ENCODE peak calls at places on chromosomes 12 and 14, in seven cellular contexts. M, J, X, S, Z, I and F are unnamed samples. For H3K4me1, the result is how much of the 10 kb centered on the place peaks cover.

GRCh38 chr12:2998789-2999264 is 39.6 kb downstream of the TEAD4 start:
- DNase-seq in J (no peak), Z (peak), I (no peak), S (peak), X (no peak), M (no peak), F (no peak)

GRCh38 chr12:28611501-28611900 is 421.2 kb downstream of the CCDC91 start:
- DNase-seq in S (no peak), I (no peak), J (peak), X (no peak), Z (no peak), M (no peak), F (no peak)

GRCh38 chr12:49212572-49212971 is 23.7 kb upstream of the TUBA1A start:
- DNase-seq in I (no peak), S (no peak), J (no peak), M (no peak), Z (no peak), X (no peak), F (no peak)

GRCh38 chr12:77402726-77403125 is 337.4 kb upstream of the E2F7 start:
- DNase-seq in S (no peak), I (no peak), Z (no peak), X (no peak), J (no peak), M (no peak), F (no peak)

GRCh38 chr14:102317564-102318248 is 1.8 kb upstream of the ZNF839 start:
- DNase-seq in S (peak), I (no peak), Z (no peak), M (no peak), X (peak), J (peak), F (peak)

GRCh38 chr14:91205449-91205848 is 39.1 kb downstream of the GPR68 start:
- DNase-seq in I (no peak), X (no peak), M (no peak), J (no peak), S (no peak), Z (no peak), F (no peak)

GRCh38 chr14:21275261-21275858 is 4.5 kb upstream of the RPGRIP1 start:
- DNase-seq in I (no peak), X (no peak), Z (no peak), M (no peak), J (no peak), S (no peak), F (no peak)

GRCh38 chr12:24078318-24078765 is 128.9 kb upstream of the SOX5 start:
- DNase-seq in S (no peak), J (peak), X (no peak), I (no peak), M (no peak), Z (no peak), F (no peak)

GRCh38 chr14:102279688-102280348 is 25.1 kb downstream of the MOK start:
- DNase-seq in Z (no peak), J (peak), M (peak), S (peak), X (peak), I (no peak), F (peak)

GRCh38 chr12:27711312-27711682 is 665 bp downstream of the MRPS35 start:
- DNase-seq in J (peak), S (no peak), Z (no peak), X (no peak), M (no peak), I (no peak), F (peak)

GRCh38 chr12:79098530-79098929 is 234.0 kb downstream of the SYT1 start:
- DNase-seq in X (no peak), S (no peak), J (no peak), M (no peak), Z (no peak), I (no peak), F (no peak)

GRCh38 chr14:59130472-59130871 is 58.0 kb upstream of the DAAM1 start:
- DNase-seq in Z (no peak), I (no peak), S (peak), M (no peak), J (no peak), X (no peak), F (no peak)

GRCh38 chr14:24426150-24426911 is 3.1 kb downstream of the CBLN3 start:
- DNase-seq in S (no peak), X (no peak), J (no peak), M (no peak), I (no peak), Z (no peak), F (no peak)

GRCh38 chr12:93115646-93116045 is 186.6 kb upstream of the EEA1 start:
- DNase-seq in Z (no peak), I (no peak), S (no peak), M (no peak), J (no peak), X (no peak), F (no peak)

GRCh38 chr12:113482334-113482733 is 10.7 kb upstream of the LHX5 start:
- DNase-seq in M (no peak), S (peak), J (no peak), Z (peak), X (no peak), I (no peak), F (no peak)

GRCh38 chr14:68552597-68552996 is 240.3 kb downstream of the ZFP36L1 start:
- DNase-seq in M (no peak), X (peak), Z (no peak), S (no peak), I (no peak), J (no peak), F (no peak)

GRCh38 chr14:37807722-37808121 is 212.3 kb downstream of the TTC6 start:
- DNase-seq in I (no peak), M (no peak), S (no peak), Z (no peak), X (no peak), J (no peak), F (no peak)

GRCh38 chr12:1566449-1567135 is 27.8 kb downstream of the FBXL14 start:
- DNase-seq in Z (no peak), M (no peak), X (no peak), I (no peak), J (no peak), S (peak), F (no peak)

GRCh38 chr12:52867636-52868035 is 18.8 kb upstream of the KRT78 start:
- DNase-seq in J (no peak), M (no peak), X (peak), S (no peak), Z (peak), I (no peak), F (peak)

GRCh38 chr12:7113389-7113871 is 4.4 kb upstream of the C1RL start:
- DNase-seq in M (peak), S (peak), X (no peak), I (peak), Z (no peak), J (peak), F (peak)

GRCh38 chr12:106919910-106920544 is 35.7 kb upstream of the TMEM263 start:
- DNase-seq in Z (no peak), S (peak), M (peak), X (no peak), J (peak), I (no peak), F (peak)

GRCh38 chr12:104615048-104615561 is 158.4 kb downstream of the CHST11 start:
- DNase-seq in X (no peak), J (no peak), Z (no peak), I (no peak), M (no peak), S (no peak), F (no peak)

GRCh38 chr12:122921917-122922316 is 26.0 kb upstream of the VPS37B start:
- DNase-seq in J (no peak), S (no peak), M (no peak), Z (no peak), X (no peak), I (no peak), F (peak)

GRCh38 chr12:116876151-116876869 is 4.9 kb downstream of the HRK start:
- DNase-seq in I (no peak), M (no peak), S (peak), X (no peak), Z (peak), J (no peak), F (no peak)

GRCh38 chr12:111826316-111826715 is 15.7 kb upstream of the MAPKAPK5 start:
- DNase-seq in X (no peak), J (no peak), M (no peak), S (no peak), I (no peak), Z (no peak), F (no peak)

GRCh38 chr14:77375164-77375950 is 1.5 kb downstream of the TMED8 start:
- DNase-seq in M (no peak), Z (no peak), I (no peak), X (no peak), J (no peak), S (no peak), F (no peak)

GRCh38 chr14:77613207-77613606 is 3.2 kb downstream of the SPTLC2 start:
- DNase-seq in Z (no peak), I (no peak), J (no peak), M (no peak), S (no peak), X (no peak), F (no peak)

GRCh38 chr12:77042834-77043233 is 22.5 kb downstream of the E2F7 start:
- DNase-seq in Z (no peak), S (no peak), X (no peak), M (no peak), I (no peak), J (no peak), F (no peak)

GRCh38 chr14:49512571-49512970 is 73.6 kb downstream of the RPS29 start:
- DNase-seq in S (no peak), M (no peak), X (no peak), Z (no peak), J (no peak), I (no peak), F (no peak)

GRCh38 chr14:77181603-77182437 is at the start of gene TMEM63C:
- DNase-seq in S (peak), I (peak), Z (peak), J (peak), M (peak), X (peak), F (peak)

GRCh38 chr12:53530920-53531319 is 23.6 kb upstream of the NPFF start:
- DNase-seq in J (no peak), M (no peak), Z (no peak), I (no peak), S (no peak), X (no peak), F (no peak)

GRCh38 chr14:81990312-81990761 is 456.7 kb upstream of the SEL1L start:
- DNase-seq in Z (peak), S (peak), J (peak), X (no peak), M (peak), I (peak), F (peak)

GRCh38 chr14:104101086-104101621 is 15.7 kb downstream of the ASPG start:
- DNase-seq in M (no peak), J (no peak), I (no peak), S (no peak), Z (no peak), X (no peak), F (peak)

GRCh38 chr14:76654573-76654955 is 106.7 kb upstream of the VASH1 start:
- DNase-seq in J (no peak), S (no peak), X (no peak), I (no peak), M (no peak), Z (peak), F (no peak)

GRCh38 chr14:45467023-45467422 is 214.0 kb upstream of the MIS18BP1 start:
- DNase-seq in I (no peak), X (no peak), S (no peak), J (no peak), M (no peak), Z (no peak), F (no peak)

GRCh38 chr12:120267736-120268135 is 2.2 kb upstream of the PXN start:
- DNase-seq in Z (no peak), J (peak), X (no peak), M (no peak), I (no peak), S (no peak), F (peak)

GRCh38 chr14:65361920-65362319 is 50.6 kb upstream of the FUT8 start:
- DNase-seq in X (no peak), J (no peak), S (no peak), M (no peak), Z (no peak), I (no peak), F (no peak)

GRCh38 chr12:113660941-113661340 is 189.3 kb upstream of the LHX5 start:
- DNase-seq in M (no peak), J (no peak), Z (no peak), S (no peak), X (no peak), I (no peak), F (no peak)

GRCh38 chr12:77239617-77240016 is 174.2 kb upstream of the E2F7 start:
- DNase-seq in J (no peak), S (no peak), I (no peak), X (no peak), Z (no peak), M (no peak), F (no peak)

GRCh38 chr14:36773558-36773957 is 111.9 kb downstream of the PAX9 start:
- DNase-seq in M (no peak), X (no peak), I (no peak), Z (no peak), J (no peak), S (no peak), F (no peak)

DNA sequence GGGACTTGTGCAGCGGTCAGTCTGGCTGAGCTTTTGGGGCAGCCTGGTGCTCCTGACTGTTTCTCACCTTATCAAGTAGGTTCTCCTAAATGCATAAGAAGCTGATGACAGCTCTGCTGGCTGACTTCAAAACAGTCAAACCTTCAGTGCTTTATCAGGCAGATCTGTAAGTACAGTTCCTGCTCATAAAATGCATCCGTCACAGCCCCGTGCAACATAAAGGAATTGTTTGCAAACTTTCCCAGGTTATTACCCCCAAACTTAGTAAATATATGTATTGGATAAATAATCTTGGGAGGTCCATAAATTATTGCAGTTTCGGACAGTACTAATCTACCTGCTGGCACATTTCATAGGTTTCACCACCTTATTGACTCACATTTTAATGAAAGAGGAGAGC is 10.7 kb downstream of the TUNAR start:
- DNase-seq in J (no peak), I (no peak), Z (no peak), M (no peak), S (no peak), X (no peak), F (no peak)
- H3K4me1 ChIP-seq in J (under half), I (under half), Z (under half), M (under half), S (under half), X (under half), F (under half)

DNA sequence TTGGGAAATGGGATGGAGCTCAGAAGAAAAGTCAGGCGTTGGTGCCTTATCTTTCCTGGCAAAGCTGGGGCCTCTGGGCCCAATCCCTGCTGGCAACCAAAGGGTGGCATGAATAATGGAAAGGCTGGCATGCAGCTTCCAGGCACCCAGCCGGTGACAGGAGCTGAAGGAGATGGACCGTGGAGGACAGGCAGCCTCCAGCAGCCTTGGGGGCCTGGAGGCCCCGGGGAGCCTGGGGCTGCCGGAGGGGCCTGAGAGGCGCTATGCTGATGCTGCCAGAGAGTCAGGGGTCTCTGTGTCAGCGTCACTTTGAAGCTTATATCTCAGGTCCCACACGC is 38.2 kb upstream of the EML1 start:
- DNase-seq in I (no peak), S (no peak), J (no peak), M (no peak), Z (no peak), X (no peak), F (no peak)
- H3K4me1 ChIP-seq in I (under half), S (under half), J (under half), M (half or more), Z (under half), X (under half), F (under half)

GRCh38 chr14:22505309-22505708 is 83.7 kb downstream of the DAD1 start:
- DNase-seq in X (no peak), M (no peak), J (no peak), Z (no peak), I (no peak), S (no peak), F (no peak)
- H3K4me1 ChIP-seq in X (under half), M (under half), J (under half), Z (under half), I (under half), S (under half), F (under half)

DNA sequence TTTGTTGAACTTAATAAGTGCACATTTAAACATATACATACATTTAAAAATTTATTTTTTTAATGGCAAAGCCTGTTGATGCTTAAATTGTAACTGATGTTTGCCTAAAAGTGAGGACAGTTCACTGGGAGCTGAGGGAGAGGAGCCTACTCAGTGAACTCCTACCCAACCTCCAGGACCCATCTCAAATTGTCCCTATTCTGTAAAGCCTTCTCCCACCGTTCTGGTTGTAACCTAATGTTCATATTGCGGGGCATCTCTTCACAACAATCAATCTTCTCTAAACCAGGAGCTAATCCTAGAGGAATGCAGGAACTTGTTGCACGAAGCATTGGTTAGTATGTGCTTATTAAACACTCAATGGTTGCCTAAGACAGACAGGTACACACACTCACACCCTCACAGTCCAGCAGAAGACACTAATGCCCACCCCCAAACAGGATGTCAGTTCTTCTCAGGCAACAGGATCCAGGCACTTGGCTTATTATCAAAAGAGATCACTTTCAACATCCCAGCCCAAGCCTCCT is 1.8 kb downstream of the CLMN start:
- DNase-seq in M (no peak), Z (no peak), J (no peak), S (no peak), X (no peak), I (no peak), F (no peak)
- H3K4me1 ChIP-seq in M (half or more), Z (under half), J (under half), S (under half), X (under half), I (under half), F (under half)

DNA sequence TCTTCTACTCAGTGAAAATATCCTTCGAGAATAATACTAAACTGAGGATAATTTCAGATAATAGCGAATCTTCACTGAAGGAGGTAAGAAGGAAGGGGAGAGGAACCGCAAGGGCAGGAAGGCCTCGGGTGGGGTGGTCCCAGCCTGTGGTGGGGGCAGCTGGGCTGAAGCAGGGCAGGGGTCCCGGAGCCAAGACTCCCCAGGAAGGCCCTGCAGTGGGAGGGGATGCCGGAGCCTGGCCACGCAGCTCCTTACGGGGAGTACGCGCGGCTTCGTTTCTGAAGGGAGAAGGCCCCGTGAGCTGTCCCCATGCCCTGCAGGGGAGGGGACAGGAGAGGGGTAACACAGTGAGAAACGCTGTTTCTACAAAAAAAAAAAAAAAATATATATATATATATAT is 21.2 kb downstream of the STX2 start:
- DNase-seq in J (no peak), Z (no peak), M (no peak), X (no peak), I (no peak), S (no peak), F (no peak)
- H3K4me1 ChIP-seq in J (under half), Z (under half), M (under half), X (under half), I (under half), S (under half), F (under half)

GRCh38 chr12:108773798-108774788 is 42.8 kb upstream of the CORO1C start:
- DNase-seq in Z (peak), I (no peak), J (peak), S (peak), M (peak), X (peak), F (peak)
- H3K4me1 ChIP-seq in Z (under half), I (under half), J (under half), S (under half), M (under half), X (under half), F (under half)

GRCh38 chr12:47803196-47803875 is 16.4 kb downstream of the HDAC7 start:
- DNase-seq in X (no peak), M (no peak), J (no peak), Z (no peak), I (no peak), S (no peak), F (no peak)
- H3K4me1 ChIP-seq in X (half or more), M (under half), J (under half), Z (under half), I (half or more), S (under half), F (under half)

DNA sequence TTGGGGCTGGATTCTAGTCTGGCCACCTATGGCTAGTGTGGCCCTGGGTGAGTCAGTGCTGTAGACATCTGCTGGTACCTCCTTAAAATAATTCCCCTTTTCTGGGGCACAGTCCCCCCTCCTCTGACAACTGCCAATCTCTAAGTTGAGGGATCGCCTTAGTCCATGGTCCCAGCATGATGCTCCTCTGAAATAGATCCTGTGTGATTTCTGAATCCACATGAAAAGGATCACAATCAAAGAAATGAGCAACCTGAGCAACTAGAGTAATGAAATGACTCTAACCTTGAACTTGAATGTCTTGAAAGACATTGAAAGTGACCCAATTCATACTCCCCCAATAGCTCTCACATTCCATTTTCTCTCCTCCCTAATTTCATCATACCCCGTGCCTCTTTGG is 332.5 kb downstream of the VRK1 start:
- DNase-seq in J (no peak), X (no peak), I (no peak), M (no peak), Z (no peak), S (no peak), F (no peak)
- H3K4me1 ChIP-seq in J (under half), X (under half), I (under half), M (under half), Z (under half), S (under half), F (under half)